ENCODE peak calls at places on chromosomes 13 and 19, in four cellular contexts. H, M, B and V are unnamed samples.

GRCh38 chr13:35365885-35366284 is 110.6 kb downstream of the MAB21L1 start:
- DNase-seq in H (no peak), M (no peak), B (no peak), V (no peak)

GRCh38 chr13:96792736-96793444 is 201.4 kb downstream of the OXGR1 start:
- DNase-seq in H (no peak), M (no peak), B (no peak), V (no peak)

GRCh38 chr13:38868399-38868798 is 122.2 kb downstream of the STOML3 start:
- DNase-seq in H (no peak), M (no peak), B (no peak), V (no peak)

GRCh38 chr19:29482855-29483640 is 42.7 kb upstream of the VSTM2B start:
- DNase-seq in H (no peak), M (peak; percentile 58), B (no peak), V (no peak)

GRCh38 chr13:114151565-114152284 is 19.3 kb upstream of the RASA3 start:
- DNase-seq in H (peak; percentile 80), M (no peak), B (peak; percentile 50), V (peak; percentile 53)

GRCh38 chr19:35357867-35358573 is at the start of gene FFAR3:
- DNase-seq in H (no peak), M (peak; percentile 67), B (peak; percentile 56), V (no peak)

GRCh38 chr13:95207769-95208366 is 93.4 kb downstream of the ABCC4 start:
- DNase-seq in H (no peak), M (no peak), B (no peak), V (no peak)

GRCh38 chr13:76783798-76784197 is 102.4 kb downstream of the KCTD12 start:
- DNase-seq in H (peak; percentile 42), M (no peak), B (no peak), V (no peak)

GRCh38 chr13:97359181-97360057 is 74.5 kb upstream of the RAP2A start:
- DNase-seq in H (peak; percentile 48), M (peak; percentile 84), B (peak; percentile 92), V (no peak)

GRCh38 chr13:43797869-43798268 is 11.1 kb upstream of the ENOX1 start:
- DNase-seq in H (no peak), M (no peak), B (peak; percentile 38), V (no peak)

GRCh38 chr19:12779162-12779993 is 4.0 kb upstream of the HOOK2 start:
- DNase-seq in H (no peak), M (peak; percentile 89), B (peak; percentile 93), V (peak; percentile 91)

GRCh38 chr19:4969772-4970531 is 1.0 kb downstream of the KDM4B start:
- DNase-seq in H (no peak), M (no peak), B (peak; percentile 34), V (no peak)

GRCh38 chr13:111491659-111492058 is 171.2 kb downstream of the TEX29 start:
- DNase-seq in H (no peak), M (peak; percentile 14), B (no peak), V (peak; percentile 15)

GRCh38 chr13:110262944-110263343 is 44.0 kb downstream of the COL4A1 start:
- DNase-seq in H (peak; percentile 37), M (no peak), B (no peak), V (no peak)

GRCh38 chr13:23087884-23088283 is 92.9 kb upstream of the SGCG start:
- DNase-seq in H (no peak), M (no peak), B (peak; percentile 31), V (no peak)

DNA sequence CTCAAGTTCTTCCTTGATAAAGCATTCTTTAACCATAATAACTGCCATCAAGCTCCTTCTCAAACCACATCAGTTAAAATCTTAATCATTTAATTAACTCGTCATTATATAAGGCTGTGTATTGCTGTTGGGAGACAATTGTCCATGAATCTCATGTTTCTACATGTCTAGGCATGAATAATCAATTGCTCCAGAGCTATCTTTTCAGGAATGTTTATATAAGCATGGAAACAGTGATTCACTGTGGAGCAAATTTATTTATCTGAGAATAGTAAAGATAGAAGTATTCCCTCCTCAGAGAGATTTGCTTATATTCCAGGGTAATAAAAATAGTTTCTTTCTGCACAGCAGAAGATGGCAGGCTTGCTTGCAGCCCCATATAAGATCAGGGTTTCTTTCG is 71.1 kb downstream of the CBY2 start:
- DNase-seq in H (no peak), M (no peak), B (peak; percentile 20), V (no peak)
- H3K4me3 ChIP-seq in H (no peak overlapping the region), M (no peak overlapping the region), B (no peak overlapping the region), V (no peak overlapping the region)

GRCh38 chr19:48372904-48373303 is 8.7 kb downstream of the SYNGR4 start:
- DNase-seq in H (no peak), M (no peak), B (no peak), V (no peak)
- H3K4me3 ChIP-seq in H (no peak overlapping the region), M (no peak overlapping the region), B (no peak overlapping the region), V (no peak overlapping the region)

DNA sequence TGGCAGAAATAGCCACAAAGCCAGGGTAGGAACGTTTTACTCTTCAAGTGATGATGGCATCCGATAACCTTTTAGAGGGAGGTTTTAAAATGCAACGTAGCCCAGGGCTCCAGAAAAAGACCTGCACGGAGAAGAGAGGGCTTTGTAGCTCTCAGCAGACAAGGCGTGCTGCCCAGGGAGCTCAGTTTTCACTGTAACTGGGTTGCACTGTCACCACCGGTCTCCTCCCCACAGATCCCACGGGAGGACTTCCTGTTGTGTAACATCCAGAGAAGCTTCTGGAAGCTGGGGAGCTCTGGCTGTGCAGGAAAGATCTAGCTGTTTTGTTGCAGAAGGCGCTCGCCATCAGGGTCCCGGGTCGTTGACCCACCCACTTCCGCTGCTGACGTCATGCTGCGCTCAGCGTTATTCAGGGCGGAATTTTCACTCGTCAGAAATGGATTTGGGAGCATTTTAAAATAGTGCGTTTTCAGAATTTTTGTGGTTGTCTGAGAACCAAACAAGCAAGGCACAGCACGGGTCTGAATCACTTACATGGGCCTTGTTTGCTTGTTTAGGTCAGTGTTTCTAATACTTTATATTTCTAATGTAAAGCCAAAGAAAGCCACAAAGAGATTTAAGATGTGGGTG is 50.8 kb downstream of the ATP11A start:
- DNase-seq in H (peak; percentile 39), M (peak; percentile 83), B (peak; percentile 89), V (peak; percentile 89)
- H3K4me3 ChIP-seq in H (peak overlapping the region; percentile 46), M (no peak overlapping the region), B (no peak overlapping the region), V (peak overlapping the region; percentile 14)

GRCh38 chr19:31349160-31349881 is at the start of gene TSHZ3:
- DNase-seq in H (no peak), M (peak; percentile 94), B (peak; percentile 92), V (peak; percentile 96)
- H3K4me3 ChIP-seq in H (peak within 1 kb of the TSS; percentile 96), M (peak within 1 kb of the TSS; percentile 96), B (peak within 1 kb of the TSS; percentile 91), V (peak within 1 kb of the TSS; percentile 31)

GRCh38 chr19:8093740-8094139 is 41.2 kb downstream of the CCL25 start:
- DNase-seq in H (no peak), M (no peak), B (no peak), V (no peak)
- H3K4me3 ChIP-seq in H (no peak overlapping the region), M (no peak overlapping the region), B (no peak overlapping the region), V (no peak overlapping the region)

GRCh38 chr19:20558571-20558970 is 7.0 kb downstream of the ZNF737 start:
- DNase-seq in H (no peak), M (no peak), B (no peak), V (no peak)
- H3K4me3 ChIP-seq in H (no peak overlapping the region), M (no peak overlapping the region), B (no peak overlapping the region), V (no peak overlapping the region)